ENCODE peak calls at places on chromosomes 16 and 17, in seven cellular contexts. V is nephron progenitor cell, H is suprapubic skin, U is sigmoid colon, W is astrocyte of the cerebellum, D is thoracic aorta, Y is HFF-Myc. O is an unnamed sample.

GRCh38 chr17:15413101-15413750 is 54.2 kb downstream of the CDRT4 start:
- DNase-seq in V (no peak), H (no peak), U (no peak), W (no peak), D (no peak), Y (no peak), O (no peak)

GRCh38 chr17:41492771-41493170 is 3.1 kb upstream of the KRT36 start:
- DNase-seq in V (no peak), H (no peak), U (no peak), W (peak; percentile 19), D (no peak), Y (no peak), O (no peak)

GRCh38 chr17:11986939-11987329 is 10.3 kb downstream of the ZNF18 start:
- DNase-seq in V (peak; percentile 8), H (no peak), U (no peak), W (peak; percentile 45), D (no peak), Y (peak; percentile 33), O (no peak)

GRCh38 chr17:57975044-57975443 is 13.0 kb downstream of the VEZF1 start:
- DNase-seq in V (no peak), H (no peak), U (no peak), W (no peak), D (no peak), Y (no peak), O (no peak)

GRCh38 chr16:28180660-28181556 is 30.9 kb downstream of the XPO6 start:
- DNase-seq in V (no peak), H (no peak), U (no peak), W (no peak), D (no peak), Y (no peak), O (no peak)

GRCh38 chr16:4373356-4373908 is 1.8 kb downstream of the VASN start:
- DNase-seq in V (no peak), H (peak; percentile 69), U (no peak), W (no peak), D (no peak), Y (no peak), O (no peak)

GRCh38 chr17:80475949-80476876 is at the start of gene NPTX1:
- DNase-seq in V (peak; percentile 54), H (no peak), U (no peak), W (no peak), D (no peak), Y (no peak), O (no peak)

GRCh38 chr16:69928856-69929400 is 22.2 kb upstream of the CLEC18A start:
- DNase-seq in V (no peak), H (no peak), U (no peak), W (no peak), D (no peak), Y (no peak), O (no peak)

GRCh38 chr17:1164935-1165556 is 14.7 kb downstream of the ABR start:
- DNase-seq in V (no peak), H (no peak), U (no peak), W (no peak), D (no peak), Y (no peak), O (no peak)

GRCh38 chr16:21953541-21953902 is 361 bp downstream of the UQCRC2 start:
- DNase-seq in V (no peak), H (peak; percentile 67), U (no peak), W (no peak), D (no peak), Y (no peak), O (no peak)

GRCh38 chr16:81457326-81458133 is 12.9 kb downstream of the CMIP start:
- DNase-seq in V (no peak), H (no peak), U (no peak), W (no peak), D (no peak), Y (no peak), O (peak; percentile 15)

GRCh38 chr17:79802736-79803420 is 6.0 kb upstream of the CBX8 start:
- DNase-seq in V (peak; percentile 34), H (no peak), U (no peak), W (no peak), D (no peak), Y (no peak), O (no peak)

GRCh38 chr17:17349724-17350106 is 46.5 kb downstream of the NT5M start:
- DNase-seq in V (no peak), H (peak; percentile 47), U (peak; percentile 46), W (no peak), D (no peak), Y (no peak), O (no peak)

DNA sequence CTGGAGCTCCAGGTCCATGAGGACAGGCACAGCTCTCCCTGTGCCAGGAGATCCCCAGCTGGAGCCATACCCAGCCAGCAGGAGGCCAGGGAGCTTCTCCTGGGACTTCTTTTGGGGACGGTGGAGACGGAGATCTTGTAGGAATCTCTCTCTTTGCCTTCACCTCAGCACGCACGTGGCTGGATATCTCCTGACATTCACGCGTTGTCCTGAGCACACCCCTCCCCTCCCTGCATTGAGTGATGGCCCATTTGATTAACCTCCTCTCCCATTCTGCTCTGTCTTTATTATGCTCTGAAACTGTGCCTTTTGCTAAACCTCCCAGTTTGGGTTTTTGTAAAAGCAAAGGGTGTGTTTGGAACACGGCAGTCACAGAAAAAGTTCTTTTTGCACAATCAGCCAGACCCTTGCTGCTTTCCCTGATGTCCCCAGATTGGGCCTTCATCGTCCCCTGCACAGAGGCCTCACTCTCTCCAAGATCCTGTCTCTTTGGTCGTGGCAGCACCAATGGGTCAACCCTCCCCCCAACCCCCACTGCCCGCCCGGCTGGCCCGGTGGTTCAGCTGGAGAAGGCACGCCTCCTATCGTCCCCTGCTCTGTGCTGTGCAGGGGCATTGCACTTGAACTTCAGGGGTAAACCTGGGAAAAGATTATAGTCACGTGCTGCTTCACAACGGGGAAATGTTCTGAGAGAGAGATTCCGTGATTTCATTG is 32.5 kb upstream of the LGALS9 start:
- DNase-seq in V (no peak), H (no peak), U (no peak), W (no peak), D (no peak), Y (no peak), O (no peak)
- TF ChIP-seq CTCF in V (no peak), H (no peak), U (no peak), W (no peak), D (no peak), Y (no peak), O (no peak)

DNA sequence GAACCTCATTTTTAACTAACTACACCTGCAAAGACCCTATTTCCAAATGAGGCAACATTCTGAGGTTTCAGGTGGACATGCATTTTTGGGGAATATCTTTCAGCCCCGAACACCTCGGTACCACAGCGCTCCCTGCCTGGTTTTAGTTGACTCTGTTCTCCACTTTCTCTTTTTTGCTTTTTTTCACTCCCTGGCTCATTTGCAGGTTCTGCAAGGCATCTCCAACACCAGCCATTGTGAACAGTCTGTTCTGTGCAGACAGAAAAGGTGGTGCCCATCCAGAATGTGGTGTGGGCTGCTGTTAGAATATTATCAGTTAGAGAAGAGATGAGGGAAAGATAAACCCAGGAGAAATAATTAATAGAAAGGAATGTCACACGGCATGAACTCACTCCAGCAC is 32.5 kb upstream of the ZCCHC14 start:
- DNase-seq in V (no peak), H (no peak), U (no peak), W (no peak), D (no peak), Y (no peak), O (no peak)
- TF ChIP-seq CTCF in V (no peak), H (no peak), U (no peak), W (no peak), D (no peak), Y (no peak), O (no peak)

GRCh38 chr16:57862698-57863433 is 60.6 kb upstream of the KIFC3 start:
- DNase-seq in V (peak; percentile 28), H (peak; percentile 27), U (no peak), W (no peak), D (no peak), Y (no peak), O (no peak)

GRCh38 chr16:57863434-57864160 is 61.3 kb upstream of the KIFC3 start:
- DNase-seq in V (peak; percentile 41), H (peak; percentile 77), U (peak; percentile 83), W (peak; percentile 73), D (peak; percentile 11), Y (peak; percentile 51), O (peak; percentile 40)

GRCh38 chr16:57858635-57859034 is 56.3 kb upstream of the KIFC3 start:
- DNase-seq in V (no peak), H (peak; percentile 5), U (no peak), W (no peak), D (no peak), Y (no peak), O (no peak)

GRCh38 chr16:57855188-57855587 is 52.9 kb upstream of the KIFC3 start:
- DNase-seq in V (no peak), H (no peak), U (no peak), W (no peak), D (no peak), Y (no peak), O (no peak)

GRCh38 chr16:57859331-57859730 is 57.0 kb upstream of the KIFC3 start:
- DNase-seq in V (no peak), H (peak; percentile 5), U (no peak), W (no peak), D (no peak), Y (no peak), O (no peak)
- TF ChIP-seq CTCF in V (peak; percentile 26), H (no peak), U (no peak), W (peak; percentile 31), D (no peak), Y (peak; percentile 42), O (peak; percentile 45)

DNA sequence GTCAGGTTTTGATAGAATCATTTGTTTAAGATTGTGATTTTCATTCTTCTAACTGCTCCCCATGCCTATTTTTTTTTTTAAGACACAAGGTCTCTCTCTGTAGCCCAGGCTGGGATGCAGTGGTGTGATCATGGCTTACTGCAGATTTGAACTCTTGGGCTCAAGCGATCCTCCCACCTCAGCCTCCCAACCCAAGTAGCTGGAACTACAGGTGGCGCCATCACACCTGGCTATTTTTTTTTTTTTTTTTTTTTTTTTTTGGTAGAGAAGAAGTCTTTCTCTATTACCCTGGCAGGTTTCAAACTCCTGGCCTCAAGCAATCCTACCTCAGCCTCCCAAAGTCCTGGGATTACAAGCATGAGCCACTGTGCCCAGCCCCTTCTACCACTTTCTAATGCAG is 223.3 kb downstream of the CBLN1 start:
- DNase-seq in V (no peak), H (no peak), U (no peak), W (no peak), D (no peak), Y (no peak), O (no peak)
- TF ChIP-seq CTCF in V (no peak), H (no peak), U (no peak), W (no peak), D (no peak), Y (no peak), O (no peak)

GRCh38 chr17:19260958-19261357 is 23.8 kb downstream of the EPN2 start:
- DNase-seq in V (no peak), H (no peak), U (peak; percentile 56), W (no peak), D (no peak), Y (no peak), O (no peak)
- TF ChIP-seq CTCF in V (no peak), H (no peak), U (no peak), W (peak; percentile 36), D (no peak), Y (no peak), O (no peak)